ENCODE peak calls at places on chromosomes 11 and 22, in seven cellular contexts. One of them, this sample, is unnamed.

GRCh38 chr11:75193271-75193670 is 42.4 kb downstream of the SLCO2B1 start:
- DNase-seq in heart left ventricle: no peak
- DNase-seq in adrenal gland: no peak
- DNase-seq in stomach: no peak
- DNase-seq in neural progenitor cell: no peak
- DNase-seq in lower lobe of right lung: no peak
- DNase-seq in PC-3: no peak
- DNase-seq in this sample: no peak

GRCh38 chr22:32764330-32765116 is 37.0 kb upstream of the TIMP3 start:
- DNase-seq in heart left ventricle: peak; percentile 62
- DNase-seq in adrenal gland: peak; percentile 30
- DNase-seq in stomach: no peak
- DNase-seq in neural progenitor cell: no peak
- DNase-seq in lower lobe of right lung: no peak
- DNase-seq in PC-3: no peak
- DNase-seq in this sample: peak; percentile 37

GRCh38 chr11:130037058-130037457 is 32.6 kb upstream of the APLP2 start:
- DNase-seq in heart left ventricle: no peak
- DNase-seq in adrenal gland: no peak
- DNase-seq in stomach: no peak
- DNase-seq in neural progenitor cell: no peak
- DNase-seq in lower lobe of right lung: no peak
- DNase-seq in PC-3: peak; percentile 75
- DNase-seq in this sample: no peak

GRCh38 chr11:45216901-45217300 is 69.2 kb downstream of the SYT13 start:
- DNase-seq in heart left ventricle: no peak
- DNase-seq in adrenal gland: no peak
- DNase-seq in stomach: no peak
- DNase-seq in neural progenitor cell: no peak
- DNase-seq in lower lobe of right lung: no peak
- DNase-seq in PC-3: no peak
- DNase-seq in this sample: no peak

GRCh38 chr11:88480217-88480616 is 142.7 kb upstream of the CTSC start:
- DNase-seq in heart left ventricle: peak; percentile 19
- DNase-seq in adrenal gland: peak; percentile 35
- DNase-seq in stomach: no peak
- DNase-seq in neural progenitor cell: no peak
- DNase-seq in lower lobe of right lung: no peak
- DNase-seq in PC-3: peak; percentile 97
- DNase-seq in this sample: no peak

GRCh38 chr11:131762346-131763110 is 392.1 kb downstream of the NTM start:
- DNase-seq in heart left ventricle: no peak
- DNase-seq in adrenal gland: no peak
- DNase-seq in stomach: no peak
- DNase-seq in neural progenitor cell: no peak
- DNase-seq in lower lobe of right lung: no peak
- DNase-seq in PC-3: no peak
- DNase-seq in this sample: no peak

GRCh38 chr11:77589521-77590193 is at the start of gene AQP11:
- DNase-seq in heart left ventricle: peak; percentile 83
- DNase-seq in adrenal gland: peak; percentile 89
- DNase-seq in stomach: peak; percentile 90
- DNase-seq in neural progenitor cell: peak; percentile 96
- DNase-seq in lower lobe of right lung: peak; percentile 90
- DNase-seq in PC-3: peak; percentile 94
- DNase-seq in this sample: peak; percentile 53

GRCh38 chr11:82927264-82927880 is 25.8 kb downstream of the DDIAS start:
- DNase-seq in heart left ventricle: no peak
- DNase-seq in adrenal gland: no peak
- DNase-seq in stomach: no peak
- DNase-seq in neural progenitor cell: peak; percentile 61
- DNase-seq in lower lobe of right lung: no peak
- DNase-seq in PC-3: peak; percentile 80
- DNase-seq in this sample: no peak

GRCh38 chr11:130218501-130218900 is 58.9 kb downstream of the ST14 start:
- DNase-seq in heart left ventricle: peak; percentile 8
- DNase-seq in adrenal gland: no peak
- DNase-seq in stomach: peak; percentile 22
- DNase-seq in neural progenitor cell: no peak
- DNase-seq in lower lobe of right lung: peak; percentile 28
- DNase-seq in PC-3: no peak
- DNase-seq in this sample: no peak

GRCh38 chr22:28904211-28904808 is 20.9 kb downstream of the ZNRF3 start:
- DNase-seq in heart left ventricle: no peak
- DNase-seq in adrenal gland: no peak
- DNase-seq in stomach: no peak
- DNase-seq in neural progenitor cell: no peak
- DNase-seq in lower lobe of right lung: no peak
- DNase-seq in PC-3: no peak
- DNase-seq in this sample: no peak

GRCh38 chr11:19441752-19442553 is 201.2 kb upstream of the E2F8 start:
- DNase-seq in heart left ventricle: peak; percentile 26
- DNase-seq in adrenal gland: peak; percentile 55
- DNase-seq in stomach: peak; percentile 74
- DNase-seq in neural progenitor cell: no peak
- DNase-seq in lower lobe of right lung: no peak
- DNase-seq in PC-3: peak; percentile 95
- DNase-seq in this sample: no peak

GRCh38 chr11:76263166-76263565 is 56.9 kb upstream of the WNT11 start:
- DNase-seq in heart left ventricle: no peak
- DNase-seq in adrenal gland: no peak
- DNase-seq in stomach: no peak
- DNase-seq in neural progenitor cell: no peak
- DNase-seq in lower lobe of right lung: no peak
- DNase-seq in PC-3: no peak
- DNase-seq in this sample: no peak

GRCh38 chr11:69650081-69650831 is 9.3 kb downstream of the CCND1 start:
- DNase-seq in heart left ventricle: no peak
- DNase-seq in adrenal gland: no peak
- DNase-seq in stomach: no peak
- DNase-seq in neural progenitor cell: no peak
- DNase-seq in lower lobe of right lung: peak; percentile 56
- DNase-seq in PC-3: no peak
- DNase-seq in this sample: no peak

GRCh38 chr22:39282642-39283311 is 36.6 kb downstream of the RPL3 start:
- DNase-seq in heart left ventricle: peak; percentile 46
- DNase-seq in adrenal gland: no peak
- DNase-seq in stomach: no peak
- DNase-seq in neural progenitor cell: no peak
- DNase-seq in lower lobe of right lung: no peak
- DNase-seq in PC-3: peak; percentile 15
- DNase-seq in this sample: peak; percentile 65

GRCh38 chr22:42172385-42173172 is 42.0 kb upstream of the CYP2D6 start:
- DNase-seq in heart left ventricle: no peak
- DNase-seq in adrenal gland: peak; percentile 72
- DNase-seq in stomach: no peak
- DNase-seq in neural progenitor cell: no peak
- DNase-seq in lower lobe of right lung: no peak
- DNase-seq in PC-3: no peak
- DNase-seq in this sample: no peak

GRCh38 chr22:38941488-38941987 is 15.9 kb upstream of the APOBEC3A start:
- DNase-seq in heart left ventricle: no peak
- DNase-seq in adrenal gland: no peak
- DNase-seq in stomach: peak; percentile 25
- DNase-seq in neural progenitor cell: peak; percentile 0
- DNase-seq in lower lobe of right lung: peak; percentile 78
- DNase-seq in PC-3: no peak
- DNase-seq in this sample: no peak

GRCh38 chr22:17009640-17010291 is 1.7 kb upstream of the GAB4 start:
- DNase-seq in heart left ventricle: no peak
- DNase-seq in adrenal gland: no peak
- DNase-seq in stomach: no peak
- DNase-seq in neural progenitor cell: no peak
- DNase-seq in lower lobe of right lung: no peak
- DNase-seq in PC-3: no peak
- DNase-seq in this sample: no peak

DNA sequence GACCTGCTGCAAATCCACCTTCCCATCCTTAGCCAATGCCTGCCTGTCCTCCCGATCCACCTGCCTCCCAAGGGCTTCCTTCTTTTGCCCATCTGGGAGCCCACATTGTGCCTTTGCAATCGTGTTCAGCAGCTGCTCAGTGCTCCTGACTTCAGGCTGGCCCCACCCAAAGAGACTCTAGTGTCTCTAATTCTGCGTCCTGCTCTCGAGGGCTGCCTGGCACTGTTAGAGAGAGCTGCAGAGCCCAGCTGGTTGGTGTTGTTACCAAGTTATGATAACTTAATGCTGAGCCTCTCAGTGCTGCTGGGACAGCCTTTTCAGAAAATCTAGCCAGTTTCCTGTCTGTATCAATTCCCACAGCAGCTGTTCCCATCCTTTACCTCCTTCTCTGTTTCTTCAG is 69.1 kb downstream of the MICAL2 start:
- DNase-seq in heart left ventricle: no peak
- DNase-seq in adrenal gland: no peak
- DNase-seq in stomach: no peak
- DNase-seq in neural progenitor cell: no peak
- DNase-seq in lower lobe of right lung: peak; percentile 55
- DNase-seq in PC-3: no peak
- DNase-seq in this sample: no peak
- H3K4me1 ChIP-seq in heart left ventricle: peaks cover 29% of the 10 kb centered on the region
- H3K4me1 ChIP-seq in adrenal gland: no peaks in the 10 kb centered on the region
- H3K4me1 ChIP-seq in stomach: peaks cover 57% of the 10 kb centered on the region
- H3K4me1 ChIP-seq in neural progenitor cell: peaks cover 5% of the 10 kb centered on the region
- H3K4me1 ChIP-seq in lower lobe of right lung: peaks cover 51% of the 10 kb centered on the region
- H3K4me1 ChIP-seq in PC-3: peaks cover 75% of the 10 kb centered on the region
- H3K4me1 ChIP-seq in this sample: peaks cover 6% of the 10 kb centered on the region

GRCh38 chr11:118260353-118260752 is 3.7 kb downstream of the MPZL2 start:
- DNase-seq in heart left ventricle: no peak
- DNase-seq in adrenal gland: no peak
- DNase-seq in stomach: no peak
- DNase-seq in neural progenitor cell: no peak
- DNase-seq in lower lobe of right lung: no peak
- DNase-seq in PC-3: no peak
- DNase-seq in this sample: no peak

GRCh38 chr11:118263109-118263508 is 988 bp downstream of the MPZL2 start:
- DNase-seq in heart left ventricle: no peak
- DNase-seq in adrenal gland: no peak
- DNase-seq in stomach: no peak
- DNase-seq in neural progenitor cell: no peak
- DNase-seq in lower lobe of right lung: no peak
- DNase-seq in PC-3: no peak
- DNase-seq in this sample: no peak

GRCh38 chr11:118259138-118259537 is 5.0 kb downstream of the MPZL2 start:
- DNase-seq in heart left ventricle: no peak
- DNase-seq in adrenal gland: no peak
- DNase-seq in stomach: no peak
- DNase-seq in neural progenitor cell: no peak
- DNase-seq in lower lobe of right lung: no peak
- DNase-seq in PC-3: no peak
- DNase-seq in this sample: no peak

GRCh38 chr11:118263694-118264567 is at the start of gene MPZL2:
- DNase-seq in heart left ventricle: peak; percentile 27
- DNase-seq in adrenal gland: no peak
- DNase-seq in stomach: peak; percentile 85
- DNase-seq in neural progenitor cell: peak; percentile 63
- DNase-seq in lower lobe of right lung: peak; percentile 76
- DNase-seq in PC-3: peak; percentile 95
- DNase-seq in this sample: no peak

DNA sequence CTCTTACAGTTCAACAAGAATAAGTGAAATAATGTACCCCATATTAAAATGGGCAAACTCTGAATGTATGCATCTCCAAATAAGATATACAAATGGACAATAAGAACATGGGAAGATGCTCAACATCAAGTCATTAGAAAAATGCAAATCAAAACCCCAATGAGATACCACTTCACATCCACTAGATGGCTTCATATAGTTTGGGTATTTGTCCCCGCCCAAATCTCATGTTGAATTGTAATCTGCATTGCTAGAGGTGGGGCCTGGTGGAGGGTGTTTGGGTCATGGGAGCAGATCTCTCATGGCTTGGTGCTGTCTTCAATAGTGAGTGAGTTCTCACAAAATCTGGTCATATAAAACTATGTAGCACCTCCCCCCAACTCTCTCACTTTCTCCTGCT is 5.7 kb downstream of the MPZL2 start:
- DNase-seq in heart left ventricle: no peak
- DNase-seq in adrenal gland: no peak
- DNase-seq in stomach: no peak
- DNase-seq in neural progenitor cell: no peak
- DNase-seq in lower lobe of right lung: no peak
- DNase-seq in PC-3: peak; percentile 50
- DNase-seq in this sample: no peak
- TF ChIP-seq CTCF in heart left ventricle: no peak
- TF ChIP-seq CTCF in adrenal gland: no peak
- TF ChIP-seq CTCF in stomach: no peak
- TF ChIP-seq CTCF in neural progenitor cell: peak; percentile 22
- TF ChIP-seq CTCF in lower lobe of right lung: no peak
- TF ChIP-seq CTCF in PC-3: peak; percentile 68
- TF ChIP-seq CTCF in this sample: no peak

DNA sequence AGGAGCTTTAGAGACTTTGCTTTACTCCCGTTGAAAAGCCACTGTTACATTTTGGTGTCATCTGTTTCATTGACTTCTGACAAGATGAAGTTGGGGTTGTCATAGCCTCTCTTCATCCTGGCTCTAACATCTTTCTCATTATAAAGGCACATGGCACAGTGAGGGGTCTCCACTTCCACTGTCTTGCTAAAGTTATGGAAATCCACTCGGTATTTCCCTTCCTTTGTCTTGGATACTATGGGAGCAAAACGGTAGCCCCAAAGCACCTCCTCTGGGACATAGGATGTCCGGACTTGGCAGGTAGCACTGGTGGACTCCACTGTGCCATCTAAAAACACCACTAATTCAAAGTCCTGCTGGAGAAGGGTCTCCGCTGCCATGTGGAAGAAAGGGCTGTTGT is 28.0 kb downstream of the KCNJ1 start:
- DNase-seq in heart left ventricle: no peak
- DNase-seq in adrenal gland: no peak
- DNase-seq in stomach: no peak
- DNase-seq in neural progenitor cell: no peak
- DNase-seq in lower lobe of right lung: no peak
- DNase-seq in PC-3: no peak
- DNase-seq in this sample: no peak
- H3K4me1 ChIP-seq in heart left ventricle: no peaks in the 10 kb centered on the region
- H3K4me1 ChIP-seq in adrenal gland: peaks cover 12% of the 10 kb centered on the region
- H3K4me1 ChIP-seq in stomach: peaks cover 10% of the 10 kb centered on the region
- H3K4me1 ChIP-seq in neural progenitor cell: no peaks in the 10 kb centered on the region
- H3K4me1 ChIP-seq in lower lobe of right lung: peaks cover 43% of the 10 kb centered on the region
- H3K4me1 ChIP-seq in PC-3: no peaks in the 10 kb centered on the region
- H3K4me1 ChIP-seq in this sample: peaks cover 6% of the 10 kb centered on the region

DNA sequence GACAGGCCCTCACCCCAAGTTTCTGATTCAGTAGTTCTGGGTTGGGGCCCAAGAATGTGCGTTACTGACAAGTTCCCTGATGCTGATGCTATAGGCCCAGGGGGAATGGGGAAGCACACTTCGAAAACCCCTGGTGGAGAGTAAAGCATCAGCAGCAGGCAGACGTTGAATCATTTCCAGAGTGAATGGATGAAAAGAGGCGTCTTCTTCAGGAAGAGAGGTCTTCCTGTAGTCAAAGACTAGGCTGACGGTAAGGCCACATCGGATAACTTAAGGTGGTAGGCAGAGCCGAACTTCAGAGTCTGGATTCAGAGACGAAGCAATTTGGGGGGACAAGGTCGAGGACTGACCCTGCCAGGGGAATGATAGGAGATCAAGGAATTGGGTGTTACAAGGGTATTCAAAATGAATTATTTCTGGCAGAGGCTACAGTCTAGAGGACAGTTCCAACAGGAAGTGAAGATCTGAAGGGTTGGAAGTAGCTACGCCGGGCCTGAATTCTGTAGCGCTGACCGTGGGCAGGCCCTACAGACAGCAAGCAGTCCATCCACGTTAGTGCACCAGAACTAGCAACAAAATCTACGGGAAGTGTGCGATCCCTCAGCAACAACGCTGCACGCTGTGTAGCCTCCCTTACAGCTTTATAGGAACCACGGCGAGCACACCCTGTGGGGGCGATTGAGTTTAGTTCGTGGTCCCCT is 862 bp upstream of the CENATAC start:
- DNase-seq in heart left ventricle: no peak
- DNase-seq in adrenal gland: no peak
- DNase-seq in stomach: no peak
- DNase-seq in neural progenitor cell: peak; percentile 18
- DNase-seq in lower lobe of right lung: no peak
- DNase-seq in PC-3: peak; percentile 31
- DNase-seq in this sample: no peak
- TF ChIP-seq CTCF in heart left ventricle: no peak
- TF ChIP-seq CTCF in adrenal gland: no peak
- TF ChIP-seq CTCF in stomach: no peak
- TF ChIP-seq CTCF in neural progenitor cell: peak; percentile 29
- TF ChIP-seq CTCF in lower lobe of right lung: peak; percentile 9
- TF ChIP-seq CTCF in PC-3: peak; percentile 23
- TF ChIP-seq CTCF in this sample: no peak

This sample was measured in gastrocnemius medialis.